ENCODE peak calls at places on chromosomes 13 and 19, in four cellular contexts. W is H54; P is NCI-H774; Z is activated T-cell treated with anti-CD3 and anti-CD28 coated beads, Interleukin-2, amount 50 U/mL, for 4 hours. R is an unnamed sample.

GRCh38 chr19:38060346-38060745 is 153.3 kb downstream of the SIPA1L3 start:
- DNase-seq in W (no peak), P (peak; percentile 95), Z (no peak), R (no peak)

GRCh38 chr13:110232756-110233155 is 74.2 kb downstream of the COL4A1 start:
- DNase-seq in W (no peak), P (no peak), Z (no peak), R (no peak)

GRCh38 chr19:459724-460511 is 915 bp downstream of the SHC2 start:
- DNase-seq in W (peak; percentile 98), P (peak; percentile 48), Z (peak; percentile 23), R (no peak)

GRCh38 chr13:31909889-31910551 is 121.6 kb upstream of the FRY start:
- DNase-seq in W (peak; percentile 4), P (no peak), Z (peak; percentile 37), R (peak; percentile 48)

GRCh38 chr19:47186337-47187022 is 44.5 kb downstream of the BBC3 start:
- DNase-seq in W (no peak), P (no peak), Z (peak; percentile 77), R (peak; percentile 59)

GRCh38 chr13:64239372-64239771 is 2823.7 kb upstream of the PCDH20 start:
- DNase-seq in W (no peak), P (no peak), Z (no peak), R (no peak)

GRCh38 chr19:53818756-53819155 is 5.4 kb downstream of the NLRP12 start:
- DNase-seq in W (no peak), P (no peak), Z (no peak), R (no peak)

GRCh38 chr19:19860756-19861390 is 4.8 kb upstream of the ZNF253 start:
- DNase-seq in W (no peak), P (no peak), Z (peak; percentile 43), R (no peak)

GRCh38 chr19:57351867-57352266 is 796 bp downstream of the ZNF304 start:
- DNase-seq in W (no peak), P (no peak), Z (no peak), R (no peak)

GRCh38 chr13:60933638-60934037 is 482.0 kb downstream of the PCDH20 start:
- DNase-seq in W (no peak), P (no peak), Z (no peak), R (no peak)

GRCh38 chr19:7783991-7784421 is 21.0 kb downstream of the CLEC4M start:
- DNase-seq in W (peak; percentile 64), P (no peak), Z (no peak), R (no peak)

GRCh38 chr19:50669319-50670101 is 20.3 kb downstream of the C19orf81 start:
- DNase-seq in W (peak; percentile 87), P (no peak), Z (peak; percentile 22), R (no peak)

GRCh38 chr13:90884066-90884465 is 463.4 kb upstream of the MIR17HG start:
- DNase-seq in W (no peak), P (no peak), Z (no peak), R (no peak)

GRCh38 chr13:31042501-31043165 is 110.2 kb downstream of the TEX26 start:
- DNase-seq in W (no peak), P (no peak), Z (no peak), R (no peak)

GRCh38 chr19:45670670-45671453 is 2.8 kb downstream of the GIPR start:
- DNase-seq in W (no peak), P (peak; percentile 88), Z (no peak), R (peak; percentile 91)

GRCh38 chr19:35090160-35090794 is 25.3 kb upstream of the FXYD3 start:
- DNase-seq in W (peak; percentile 84), P (peak; percentile 22), Z (peak; percentile 32), R (peak; percentile 59)

GRCh38 chr13:31064636-31065035 is 97.1 kb downstream of the HSPH1 start:
- DNase-seq in W (no peak), P (no peak), Z (no peak), R (no peak)

GRCh38 chr13:54637377-54637776 is 1608.8 kb downstream of the OLFM4 start:
- DNase-seq in W (no peak), P (no peak), Z (no peak), R (no peak)

R was measured in stimulated activated effector memory CD8-positive, alpha-beta T cell treated with anti-CD3 and anti-CD28 coated beads, Interleukin-12 subunit alpha, Interleukin-12 subunit beta, amount 100 ng/mL, for 72 hours.